ENCODE peak calls at places on chromosome 18, in four cellular contexts. Q is astrocyte of the spinal cord, B is lower leg skin, A is Calu3. U is an unnamed sample.

GRCh38 chr18:53319628-53320027 is 904.8 kb downstream of the MBD2 start:
- DNase-seq in A (no peak), Q (no peak), B (no peak), U (no peak)

GRCh38 chr18:73979742-73980141 is 167.9 kb downstream of the FBXO15 start:
- DNase-seq in Q (peak), B (no peak), A (no peak), U (no peak)

GRCh38 chr18:74346206-74346605 is 30.6 kb downstream of the C18orf63 start:
- DNase-seq in A (no peak), B (no peak), Q (no peak), U (no peak)

GRCh38 chr18:76391038-76391437 is 104.0 kb downstream of the ZNF516 start:
- DNase-seq in Q (no peak), B (no peak), A (no peak), U (no peak)

GRCh38 chr18:63980896-63981454 is 11.1 kb downstream of the SERPINB8 start:
- DNase-seq in Q (no peak), B (no peak), A (no peak), U (no peak)

GRCh38 chr18:9961031-9961430 is 47.2 kb downstream of the VAPA start:
- DNase-seq in Q (no peak), B (no peak), A (no peak), U (no peak)

GRCh38 chr18:25326231-25327042 is 25.5 kb downstream of the ZNF521 start:
- DNase-seq in Q (no peak), A (no peak), B (no peak), U (no peak)

GRCh38 chr18:9736942-9737813 is 29.1 kb downstream of the RAB31 start:
- DNase-seq in A (peak), B (no peak), Q (peak), U (no peak)

GRCh38 chr18:46226461-46226860 is 122.3 kb downstream of the HAUS1 start:
- DNase-seq in Q (no peak), B (no peak), A (no peak), U (no peak)

GRCh38 chr18:370753-371615 is 103.1 kb upstream of the THOC1 start:
- DNase-seq in B (no peak), Q (no peak), A (no peak), U (no peak)

GRCh38 chr18:79524181-79525078 is 128.7 kb downstream of the NFATC1 start:
- DNase-seq in Q (no peak), A (no peak), B (no peak), U (no peak)

GRCh38 chr18:31778391-31778950 is 17.8 kb upstream of the SLC25A52 start:
- DNase-seq in B (no peak), A (no peak), Q (no peak), U (no peak)

GRCh38 chr18:48166971-48167370 is 236.5 kb upstream of the SMAD2 start:
- DNase-seq in A (no peak), Q (no peak), B (no peak), U (no peak)

GRCh38 chr18:35470440-35470839 is 27.3 kb downstream of the INO80C start:
- DNase-seq in B (no peak), A (no peak), Q (no peak), U (no peak)

GRCh38 chr18:36693931-36694661 is 134.7 kb downstream of the TPGS2 start:
- DNase-seq in Q (peak), B (no peak), A (no peak), U (no peak)

GRCh38 chr18:36340232-36340631 is 42.7 kb downstream of the FHOD3 start:
- DNase-seq in A (no peak), B (no peak), Q (no peak), U (no peak)

GRCh38 chr18:77087391-77088141 is 45.0 kb downstream of the MBP start:
- DNase-seq in B (no peak), Q (peak), A (peak), U (peak)

GRCh38 chr18:74507927-74508326 is 11.8 kb downstream of the CNDP2 start:
- DNase-seq in B (no peak), Q (no peak), A (no peak), U (no peak)

GRCh38 chr18:27009293-27009692 is 143.8 kb upstream of the AQP4 start:
- DNase-seq in A (no peak), B (no peak), Q (no peak), U (no peak)

GRCh38 chr18:27007880-27008279 is 142.4 kb upstream of the AQP4 start:
- DNase-seq in Q (no peak), A (no peak), B (no peak), U (no peak)

GRCh38 chr18:27008575-27008974 is 143.1 kb upstream of the AQP4 start:
- DNase-seq in Q (no peak), B (no peak), A (no peak), U (no peak)

GRCh38 chr18:27004056-27004829 is 138.7 kb upstream of the AQP4 start:
- DNase-seq in Q (peak), B (no peak), A (no peak), U (no peak)

GRCh38 chr18:27005589-27005988 is 140.1 kb upstream of the AQP4 start:
- DNase-seq in Q (peak), B (no peak), A (peak), U (no peak)
- TF ChIP-seq CTCF in Q (peak), B (no peak), A (peak), U (peak)

GRCh38 chr18:55790296-55790695 is 202.3 kb upstream of the TCF4 start:
- DNase-seq in A (no peak), B (no peak), Q (peak), U (no peak)
- TF ChIP-seq CTCF in A (no peak), B (no peak), Q (no peak), U (no peak)

DNA sequence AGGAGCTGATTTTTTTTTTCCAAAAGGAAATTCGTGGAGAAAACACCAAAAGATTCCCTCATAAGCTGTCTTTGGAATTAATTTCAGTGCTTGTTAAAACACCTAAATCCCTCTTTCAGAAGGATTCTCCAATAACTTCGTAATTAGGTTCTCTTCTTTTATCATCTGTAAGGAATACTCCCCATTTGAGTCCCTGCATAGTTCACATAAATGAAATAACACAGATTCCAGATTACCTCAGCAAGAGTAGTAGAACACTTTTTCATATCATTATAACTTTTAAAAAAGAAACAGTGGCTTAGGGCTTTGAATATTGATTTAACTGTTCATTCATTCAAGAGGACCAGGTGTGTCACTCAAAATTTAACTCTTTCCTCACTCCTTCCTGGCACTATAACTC is 55.5 kb downstream of the ARHGAP28 start:
- DNase-seq in B (no peak), A (no peak), Q (peak), U (no peak)
- TF ChIP-seq CTCF in B (no peak), A (no peak), Q (no peak), U (no peak)

GRCh38 chr18:12233378-12233777 is 20.8 kb upstream of the CIDEA start:
- DNase-seq in Q (peak), A (no peak), B (no peak), U (no peak)
- TF ChIP-seq CTCF in Q (no peak), A (no peak), B (no peak), U (no peak)

GRCh38 chr18:12930908-12931307 is 16.9 kb upstream of the SEH1L start:
- DNase-seq in B (no peak), A (no peak), Q (no peak), U (no peak)

GRCh38 chr18:12933323-12933722 is 14.5 kb upstream of the SEH1L start:
- DNase-seq in B (no peak), Q (no peak), A (no peak), U (no peak)

GRCh38 chr18:12929477-12930083 is 18.2 kb upstream of the SEH1L start:
- DNase-seq in A (no peak), Q (no peak), B (no peak), U (no peak)

GRCh38 chr18:12939161-12939560 is 8.7 kb upstream of the SEH1L start:
- DNase-seq in B (no peak), Q (no peak), A (no peak), U (no peak)

DNA sequence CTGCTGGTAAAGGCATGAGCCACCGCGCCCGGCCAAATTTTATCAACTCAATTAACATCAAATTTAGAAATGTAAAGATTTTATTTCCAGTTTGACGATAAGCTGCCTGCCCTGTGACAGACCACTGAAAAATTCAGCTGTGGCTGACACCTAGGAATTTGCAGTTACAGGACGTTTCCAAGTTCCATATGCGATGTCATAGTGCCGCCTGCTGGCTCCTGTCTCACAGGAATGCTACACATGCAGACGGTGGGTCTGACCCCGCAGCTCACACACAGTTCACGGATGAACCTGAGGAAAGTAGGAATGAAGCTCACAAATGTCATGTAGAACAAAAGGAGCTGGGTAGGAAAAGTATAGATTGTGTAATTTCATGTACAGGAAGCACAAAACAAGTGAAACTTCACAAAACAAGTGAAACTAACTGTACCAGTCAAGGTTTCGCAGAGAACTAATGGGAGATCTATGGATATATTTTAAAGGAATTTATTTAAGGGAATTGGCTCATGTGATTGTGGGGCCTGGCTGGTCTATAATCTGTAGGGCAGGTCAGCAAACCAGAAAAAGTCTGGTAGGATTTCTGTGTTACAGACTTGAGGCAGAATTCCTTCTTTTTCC is 13.2 kb upstream of the SEH1L start:
- DNase-seq in B (peak), Q (peak), A (peak), U (peak)
- TF ChIP-seq CTCF in B (peak), Q (peak), A (peak), U (peak)

DNA sequence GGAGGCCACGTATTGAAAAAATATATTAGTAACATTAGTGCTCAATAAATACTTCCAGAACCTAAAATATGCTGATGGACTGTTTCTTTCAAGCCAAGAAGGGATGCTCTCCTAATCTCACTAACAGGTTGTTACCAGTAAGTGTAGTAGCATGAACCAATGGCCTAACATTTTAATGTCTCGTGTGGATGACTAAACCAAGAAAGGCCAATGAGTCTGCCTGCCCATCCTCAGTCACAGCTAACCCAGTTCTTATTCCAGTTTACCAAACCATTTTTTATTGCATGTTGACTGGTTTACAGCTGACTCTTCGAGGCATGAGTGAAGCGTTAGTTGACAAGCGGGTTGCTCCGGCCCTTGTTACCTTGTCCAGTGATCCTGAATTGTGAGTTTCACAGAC is 45.1 kb upstream of the TNFRSF11A start:
- DNase-seq in B (no peak), A (no peak), Q (no peak), U (no peak)
- TF ChIP-seq CTCF in B (no peak), A (no peak), Q (no peak), U (no peak)

U was measured in endothelial cell.